ENCODE peak calls at places on chromosomes 16 and 17, in four cellular contexts. W is GM12892, T is sigmoid colon, S is uterus. I is an unnamed sample.
A peak's percentile ranks its signal among the peaks of the same experiment; 100 is the strongest.

GRCh38 chr17:31489295-31490018 is 98.0 kb downstream of the RAB11FIP4 start:
- DNase-seq in W (no peak), T (no peak), S (no peak), I (peak; percentile 88)

GRCh38 chr17:30495586-30495985 is 18.4 kb downstream of the GOSR1 start:
- DNase-seq in W (no peak), T (no peak), S (no peak), I (no peak)

GRCh38 chr17:1830288-1830687 is 483 bp downstream of the RPA1 start:
- DNase-seq in W (no peak), T (no peak), S (no peak), I (no peak)

GRCh38 chr17:17043668-17044226 is 1.5 kb downstream of the MPRIP start:
- DNase-seq in W (no peak), T (no peak), S (no peak), I (peak; percentile 56)

GRCh38 chr17:16652847-16653366 is 743 bp downstream of the ZNF624 start:
- DNase-seq in W (no peak), T (no peak), S (no peak), I (no peak)

GRCh38 chr17:48738424-48738802 is 9.9 kb upstream of the HOXB13 start:
- DNase-seq in W (no peak), T (peak; percentile 28), S (no peak), I (no peak)

GRCh38 chr17:30148376-30148775 is 31.8 kb downstream of the NSRP1 start:
- DNase-seq in W (no peak), T (no peak), S (no peak), I (no peak)

GRCh38 chr17:82664276-82664575 is 16.0 kb upstream of the WDR45B start:
- DNase-seq in W (no peak), T (no peak), S (no peak), I (no peak)

GRCh38 chr16:4603624-4604170 is 11.0 kb downstream of the UBALD1 start:
- DNase-seq in W (no peak), T (no peak), S (no peak), I (no peak)

GRCh38 chr16:54936979-54937672 is 6.5 kb downstream of the IRX5 start:
- DNase-seq in W (no peak), T (no peak), S (no peak), I (peak; percentile 88)

GRCh38 chr17:56912105-56912999 is 1.5 kb downstream of the TRIM25 start:
- DNase-seq in W (no peak), T (peak; percentile 88), S (peak; percentile 51), I (peak; percentile 62)

DNA sequence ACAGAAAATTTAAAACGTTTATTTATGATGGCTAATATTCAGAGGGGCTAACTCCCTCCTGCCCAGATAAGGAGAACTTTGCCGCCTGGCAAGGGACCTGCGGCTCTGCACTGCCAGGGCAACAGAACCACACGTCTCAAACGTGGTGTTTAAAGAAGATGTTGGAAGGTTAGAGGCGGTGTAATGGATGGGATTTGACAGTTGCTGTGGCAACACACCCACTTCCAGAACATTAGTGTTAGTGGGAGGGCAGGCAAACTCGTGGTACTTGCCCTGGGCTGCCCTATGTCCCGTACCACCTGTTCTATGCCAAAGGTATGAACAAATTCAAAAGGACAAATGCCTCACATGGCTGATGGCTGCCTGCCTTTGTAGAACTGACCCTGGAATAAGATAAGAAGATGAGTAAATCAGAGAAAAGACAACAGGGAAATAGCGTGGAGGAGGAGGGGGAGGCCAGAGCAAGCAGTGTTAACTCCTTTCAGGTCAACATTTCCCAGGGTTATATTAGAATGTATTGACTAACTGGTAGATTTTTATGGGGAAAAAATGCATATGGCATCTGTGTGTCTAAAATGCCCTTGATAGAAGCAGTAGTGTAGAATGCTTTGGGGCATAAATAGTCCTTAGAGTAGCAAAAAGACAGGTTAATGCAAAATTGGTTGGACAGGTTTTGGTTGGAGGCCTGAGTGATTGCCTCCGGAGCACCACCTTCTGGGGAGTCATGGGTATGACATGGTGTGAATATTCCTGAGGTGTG is 30.8 kb downstream of the HLF start:
- DNase-seq in W (peak; percentile 32), T (peak; percentile 82), S (peak; percentile 60), I (peak; percentile 43)
- TF ChIP-seq POLR2A in W (no peak), T (no peak), S (no peak), I (no peak)

GRCh38 chr16:30948087-30948955 is 547 bp upstream of the ORAI3 start:
- DNase-seq in W (no peak), T (peak; percentile 97), S (peak; percentile 97), I (peak; percentile 92)

GRCh38 chr16:30948956-30949654 is at the start of gene ORAI3:
- DNase-seq in W (peak; percentile 83), T (peak; percentile 91), S (peak; percentile 72), I (peak; percentile 89)

GRCh38 chr16:30951193-30951592 is 2.3 kb downstream of the ORAI3 start:
- DNase-seq in W (no peak), T (no peak), S (no peak), I (no peak)

GRCh38 chr16:30950516-30951073 is 1.7 kb downstream of the ORAI3 start:
- DNase-seq in W (no peak), T (no peak), S (no peak), I (no peak)

DNA sequence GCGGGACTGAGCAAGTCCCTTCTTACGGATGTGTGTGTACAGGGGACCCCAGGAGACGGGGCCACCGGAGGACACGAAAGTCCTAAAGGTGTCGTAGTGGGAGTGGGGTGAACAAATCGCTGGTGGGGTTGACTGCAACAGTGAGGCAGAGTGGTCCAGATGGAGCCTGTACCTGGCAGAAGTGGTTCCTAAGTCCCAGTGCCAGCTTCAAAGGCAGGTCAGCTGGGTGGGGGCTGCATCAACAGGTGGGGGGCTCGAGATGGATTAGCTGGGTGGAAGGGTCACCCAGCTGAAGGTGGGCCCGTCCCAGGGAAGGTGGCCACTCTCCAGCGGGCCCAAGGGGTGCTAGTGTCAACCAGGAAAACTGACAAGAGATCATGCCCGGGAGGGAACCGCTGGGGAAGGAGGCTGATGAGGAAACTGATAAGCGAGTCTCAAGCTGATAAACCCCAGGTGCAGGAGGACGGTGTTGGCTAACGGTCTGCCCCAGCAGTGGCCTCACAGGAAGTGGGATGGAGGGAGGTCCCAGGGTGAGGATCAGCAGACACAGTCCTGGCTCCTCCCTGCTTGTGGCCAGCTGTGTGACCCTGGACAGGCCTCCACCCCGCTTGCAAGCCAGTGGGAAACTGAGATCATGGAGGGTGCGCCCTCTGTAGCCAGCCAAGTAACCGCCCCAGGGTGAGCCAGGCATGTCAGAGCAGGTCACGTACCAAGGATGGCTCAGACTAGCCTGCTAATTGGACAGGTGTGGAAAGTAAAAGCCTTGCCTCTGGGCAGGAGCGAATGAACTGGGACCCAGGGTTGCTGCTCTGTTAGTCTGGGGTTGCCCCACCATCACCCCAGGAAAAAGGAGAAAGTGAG is 1.0 kb downstream of the ORAI3 start:
- DNase-seq in W (no peak), T (peak; percentile 95), S (peak; percentile 81), I (peak; percentile 91)
- TF ChIP-seq POLR2A in W (peak; percentile 73), T (peak; percentile 54), S (no peak), I (peak; percentile 79)

GRCh38 chr17:41563607-41564006 is 8.3 kb downstream of the KRT9 start:
- DNase-seq in W (no peak), T (no peak), S (no peak), I (no peak)
- TF ChIP-seq POLR2A in W (no peak), T (no peak), S (no peak), I (no peak)

GRCh38 chr17:50062323-50063243 is 6.7 kb downstream of the ITGA3 start:
- DNase-seq in W (no peak), T (peak; percentile 93), S (peak; percentile 57), I (peak; percentile 92)

GRCh38 chr17:50063516-50064252 is 7.8 kb downstream of the ITGA3 start:
- DNase-seq in W (no peak), T (no peak), S (no peak), I (no peak)

GRCh38 chr17:50065056-50065455 is 9.1 kb downstream of the ITGA3 start:
- DNase-seq in W (no peak), T (no peak), S (no peak), I (no peak)

GRCh38 chr17:50066995-50067394 is 11.1 kb downstream of the ITGA3 start:
- DNase-seq in W (no peak), T (no peak), S (no peak), I (no peak)

DNA sequence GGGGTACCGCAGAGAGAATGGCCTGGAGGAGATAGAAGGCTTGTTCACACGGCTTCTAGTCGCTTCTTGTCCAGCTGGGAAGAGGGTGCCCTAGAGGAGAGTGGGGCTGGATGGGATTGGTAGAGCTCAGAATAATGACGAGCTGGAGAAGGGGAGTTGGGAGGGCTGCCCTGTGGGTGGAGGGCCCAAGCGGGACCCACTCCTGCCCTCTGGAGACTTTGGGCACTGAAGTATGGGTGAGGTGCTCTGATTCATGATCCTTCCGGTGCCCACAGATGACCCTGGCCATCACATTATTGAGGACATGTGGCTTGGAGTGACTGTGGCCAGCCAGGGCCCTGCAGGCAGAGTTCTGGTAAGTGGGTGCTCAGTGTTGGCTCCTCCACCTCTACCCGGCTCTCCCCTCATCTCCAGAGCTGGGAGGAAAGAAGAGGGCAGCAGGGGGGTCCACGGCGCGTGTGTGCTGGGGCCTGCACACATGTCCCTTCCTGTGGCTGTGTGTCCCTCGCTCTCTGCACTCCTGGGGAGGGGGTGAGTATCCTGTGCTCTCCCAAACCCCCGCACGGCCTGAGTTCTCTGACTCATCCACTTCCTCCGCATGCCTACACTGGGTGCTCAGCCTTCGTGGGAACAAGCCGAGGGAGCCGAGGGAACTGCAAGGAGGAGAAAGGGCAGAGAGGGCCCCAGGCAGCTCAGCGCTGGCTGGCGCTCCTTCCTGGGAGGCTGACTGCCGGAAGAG is 8.5 kb downstream of the ITGA3 start:
- DNase-seq in W (no peak), T (peak; percentile 86), S (peak; percentile 90), I (peak; percentile 83)
- TF ChIP-seq POLR2A in W (no peak), T (no peak), S (peak; percentile 30), I (no peak)

DNA sequence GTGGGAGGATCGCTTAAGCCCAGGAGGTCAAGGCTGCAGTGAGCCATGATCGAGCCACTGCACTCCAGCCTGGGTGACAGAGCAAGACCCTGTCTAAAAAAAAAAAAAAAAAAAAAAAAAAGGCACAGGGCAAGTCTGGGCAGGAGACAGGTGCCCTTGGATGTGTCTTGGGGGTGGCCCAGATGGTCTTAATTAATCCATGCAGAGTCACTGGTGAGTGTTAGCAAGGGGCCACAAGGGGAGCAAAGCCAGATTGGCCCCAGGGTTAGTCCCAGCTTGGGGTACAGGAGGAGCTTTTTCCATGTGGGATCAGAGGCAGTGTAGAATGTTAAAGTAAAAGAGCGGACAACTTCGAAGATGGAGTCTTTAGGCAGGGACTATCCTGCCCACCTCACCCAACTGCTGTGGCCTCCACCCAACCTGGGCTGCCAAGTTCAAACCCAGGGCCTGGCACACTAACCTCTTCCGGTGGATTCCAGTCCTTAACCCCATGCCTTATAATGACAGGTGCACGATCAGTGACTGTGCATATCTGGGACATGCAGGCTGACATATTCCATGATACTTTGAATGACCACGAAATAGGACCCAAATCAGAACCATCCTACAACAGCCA is 32.2 kb upstream of the MFSD6L start:
- DNase-seq in W (no peak), T (no peak), S (no peak), I (no peak)
- TF ChIP-seq POLR2A in W (peak; percentile 57), T (no peak), S (no peak), I (no peak)

GRCh38 chr16:13289515-13289914 is 388.1 kb downstream of the SHISA9 start:
- DNase-seq in W (no peak), T (no peak), S (no peak), I (no peak)
- TF ChIP-seq POLR2A in W (no peak), T (no peak), S (no peak), I (no peak)

I was measured in upper lobe of left lung.